ENCODE peak calls at places on chromosome 19, in five cellular contexts. G, S, K, N and T are unnamed samples.

GRCh38 chr19:53649746-53650593 is 18.2 kb downstream of the DPRX start:
- DNase-seq in G (no peak), S (no peak), K (no peak), N (no peak), T (no peak)

GRCh38 chr19:17127671-17128070 is 52.1 kb downstream of the MYO9B start:
- DNase-seq in G (no peak), S (no peak), K (no peak), N (no peak), T (no peak)

GRCh38 chr19:40235238-40236025 is 8.9 kb upstream of the CCNP start:
- DNase-seq in G (no peak), S (no peak), K (no peak), N (no peak), T (no peak)

GRCh38 chr19:29851769-29852521 is 40.2 kb downstream of the CCNE1 start:
- DNase-seq in G (no peak), S (no peak), K (no peak), N (no peak), T (no peak)

GRCh38 chr19:30253581-30253996 is 118.6 kb upstream of the ZNF536 start:
- DNase-seq in G (no peak), S (peak), K (no peak), N (no peak), T (no peak)

GRCh38 chr19:49327878-49328544 is 3.0 kb upstream of the SLC6A16 start:
- DNase-seq in G (peak), S (peak), K (no peak), N (peak), T (peak)

GRCh38 chr19:1744822-1745563 is 8.3 kb upstream of the ONECUT3 start:
- DNase-seq in G (no peak), S (no peak), K (no peak), N (no peak), T (no peak)

GRCh38 chr19:4415352-4415751 is 12.9 kb downstream of the CHAF1A start:
- DNase-seq in G (no peak), S (no peak), K (no peak), N (no peak), T (no peak)

GRCh38 chr19:46426506-46427162 is 2.1 kb downstream of the PNMA8C start:
- DNase-seq in G (peak), S (no peak), K (no peak), N (peak), T (no peak)

GRCh38 chr19:10260141-10260584 is 8.1 kb downstream of the MRPL4 start:
- DNase-seq in G (no peak), S (peak), K (no peak), N (no peak), T (no peak)

GRCh38 chr19:45161715-45162463 is 1.1 kb upstream of the NKPD1 start:
- DNase-seq in G (peak), S (peak), K (no peak), N (no peak), T (no peak)

GRCh38 chr19:32458500-32459123 is 53.0 kb downstream of the DPY19L3 start:
- DNase-seq in G (no peak), S (no peak), K (no peak), N (no peak), T (no peak)

GRCh38 chr19:10724573-10725071 is 6.7 kb downstream of the DNM2 start:
- DNase-seq in G (no peak), S (peak), K (peak), N (no peak), T (no peak)

GRCh38 chr19:10086032-10086903 is at the start of gene SHFL:
- DNase-seq in G (peak), S (peak), K (no peak), N (peak), T (peak)

GRCh38 chr19:46823049-46823448 is 27.6 kb downstream of the AP2S1 start:
- DNase-seq in G (no peak), S (no peak), K (no peak), N (no peak), T (no peak)

GRCh38 chr19:18346091-18346490 is 5.7 kb downstream of the PGPEP1 start:
- DNase-seq in G (no peak), S (peak), K (no peak), N (no peak), T (no peak)

GRCh38 chr19:29054886-29055675 is 157.9 kb downstream of the UQCRFS1 start:
- DNase-seq in G (no peak), S (no peak), K (no peak), N (no peak), T (no peak)

GRCh38 chr19:52248256-52248655 is 21.1 kb upstream of the ZNF766 start:
- DNase-seq in G (peak), S (peak), K (peak), N (peak), T (peak)

GRCh38 chr19:35006342-35006998 is 6.3 kb downstream of the GRAMD1A start:
- DNase-seq in G (peak), S (peak), K (no peak), N (no peak), T (no peak)

GRCh38 chr19:54029930-54030490 is 33.7 kb downstream of the VSTM1 start:
- DNase-seq in G (peak), S (peak), K (peak), N (peak), T (peak)

GRCh38 chr19:5434970-5435641 is 20.1 kb upstream of the ZNRF4 start:
- DNase-seq in G (peak), S (no peak), K (peak), N (no peak), T (no peak)

GRCh38 chr19:24063312-24063711 is 23.7 kb upstream of the ZNF254 start:
- DNase-seq in G (no peak), S (no peak), K (no peak), N (no peak), T (no peak)

GRCh38 chr19:15015946-15016542 is 33.2 kb upstream of the CASP14 start:
- DNase-seq in G (no peak), S (peak), K (no peak), N (peak), T (peak)

GRCh38 chr19:403221-404036 is 5.5 kb downstream of the C2CD4C start:
- DNase-seq in G (no peak), S (no peak), K (no peak), N (no peak), T (no peak)

GRCh38 chr19:45402469-45403070 is 2.3 kb downstream of the PPP1R13L start:
- DNase-seq in G (no peak), S (peak), K (no peak), N (peak), T (no peak)

GRCh38 chr19:15251749-15252397 is 19.6 kb upstream of the EPHX3 start:
- DNase-seq in G (peak), S (peak), K (peak), N (peak), T (no peak)